ENCODE peak calls at places on chromosomes 3 and 15, in six cellular contexts. R is fibroblast of mammary gland, Q is AG10803, M is ovary, P is NB4, E is GM12865. H is an unnamed sample.

GRCh38 chr3:152460936-152461335 is 192.2 kb downstream of the MBNL1 start:
- DNase-seq in Q (no peak), M (no peak), P (no peak), E (no peak), R (no peak), H (no peak)

GRCh38 chr15:45225506-45226273 is 26.3 kb upstream of the SLC28A2 start:
- DNase-seq in Q (no peak), E (no peak), M (no peak), P (no peak), R (no peak), H (no peak)

GRCh38 chr3:25277503-25277902 is 150.6 kb upstream of the RARB start:
- DNase-seq in Q (no peak), R (no peak), E (no peak), M (no peak), P (no peak), H (no peak)

GRCh38 chr3:63990733-63991132 is 32.6 kb downstream of the PSMD6 start:
- DNase-seq in E (no peak), P (no peak), M (no peak), R (no peak), Q (no peak), H (no peak)

GRCh38 chr3:17430574-17430973 is 311.9 kb downstream of the TBC1D5 start:
- DNase-seq in E (no peak), P (no peak), Q (no peak), M (no peak), R (no peak), H (no peak)

GRCh38 chr3:114154321-114154821 is 24.5 kb downstream of the DRD3 start:
- DNase-seq in M (no peak), P (no peak), R (no peak), E (no peak), Q (no peak), H (no peak)

GRCh38 chr15:92751528-92751927 is 96.0 kb upstream of the FAM174B start:
- DNase-seq in R (no peak), Q (no peak), E (no peak), P (no peak), M (no peak), H (no peak)

GRCh38 chr3:50652709-50653108 is 22.0 kb upstream of the DOCK3 start:
- DNase-seq in M (no peak), E (peak), Q (no peak), P (peak), R (peak), H (no peak)

GRCh38 chr3:184305577-184305976 is 6.5 kb downstream of the PSMD2 start:
- DNase-seq in P (peak), R (peak), Q (peak), M (no peak), E (no peak), H (no peak)

GRCh38 chr3:56792201-56792600 is 9.5 kb downstream of the ARHGEF3 start:
- DNase-seq in P (no peak), M (peak), Q (no peak), E (no peak), R (peak), H (no peak)

GRCh38 chr3:908839-909238 is 184.0 kb upstream of the CNTN6 start:
- DNase-seq in P (peak), M (no peak), R (no peak), E (no peak), Q (no peak), H (no peak)

GRCh38 chr3:194521514-194522260 is 34.9 kb upstream of the ATP13A3 start:
- DNase-seq in M (no peak), R (peak), P (no peak), E (no peak), Q (peak), H (peak)

GRCh38 chr3:10950476-10951294 is 41.9 kb upstream of the SLC6A1 start:
- DNase-seq in M (no peak), E (peak), R (peak), Q (peak), P (peak), H (peak)

GRCh38 chr3:115590873-115591272 is 32.4 kb upstream of the GAP43 start:
- DNase-seq in E (no peak), P (no peak), R (no peak), Q (no peak), M (no peak), H (no peak)

GRCh38 chr15:25408428-25408827 is 30.4 kb downstream of the UBE3A start:
- DNase-seq in M (no peak), P (no peak), R (no peak), E (no peak), Q (no peak), H (no peak)

GRCh38 chr3:129961142-129961541 is 13.4 kb upstream of the TRH start:
- DNase-seq in R (peak), P (peak), Q (peak), M (no peak), E (no peak), H (peak)

GRCh38 chr3:108862865-108863798 is 40.5 kb downstream of the TRAT1 start:
- DNase-seq in P (no peak), R (peak), Q (no peak), E (peak), M (no peak), H (no peak)

GRCh38 chr3:15367059-15367458 is 34.7 kb upstream of the SH3BP5 start:
- DNase-seq in R (no peak), Q (no peak), P (no peak), M (no peak), E (no peak), H (no peak)

GRCh38 chr3:156135921-156136655 is 15.7 kb downstream of the KCNAB1 start:
- DNase-seq in E (peak), M (no peak), R (peak), P (peak), Q (no peak), H (no peak)

GRCh38 chr3:39098473-39099000 is 8.9 kb downstream of the GORASP1 start:
- DNase-seq in Q (no peak), P (no peak), R (no peak), M (no peak), E (no peak), H (no peak)

GRCh38 chr3:131692356-131692755 is 189.6 kb upstream of the MRPL3 start:
- DNase-seq in Q (no peak), R (no peak), M (no peak), P (no peak), E (no peak), H (no peak)

GRCh38 chr3:52385157-52385556 is 59.7 kb downstream of the SEMA3G start:
- DNase-seq in P (peak), E (peak), Q (peak), R (peak), M (no peak), H (peak)

GRCh38 chr15:64229129-64229724 is 66.4 kb upstream of the PPIB start:
- DNase-seq in E (no peak), P (no peak), R (no peak), M (no peak), Q (no peak), H (no peak)

GRCh38 chr15:30041868-30042267 is 40.9 kb upstream of the GOLGA8J start:
- DNase-seq in P (no peak), E (no peak), M (no peak), R (no peak), Q (no peak), H (no peak)

GRCh38 chr3:196837819-196838420 is 29.8 kb upstream of the SENP5 start:
- DNase-seq in P (peak), M (peak), Q (peak), R (peak), E (peak), H (peak)
- TF ChIP-seq CTCF in P (peak), M (no peak), Q (peak), R (peak), E (peak), H (peak)

DNA sequence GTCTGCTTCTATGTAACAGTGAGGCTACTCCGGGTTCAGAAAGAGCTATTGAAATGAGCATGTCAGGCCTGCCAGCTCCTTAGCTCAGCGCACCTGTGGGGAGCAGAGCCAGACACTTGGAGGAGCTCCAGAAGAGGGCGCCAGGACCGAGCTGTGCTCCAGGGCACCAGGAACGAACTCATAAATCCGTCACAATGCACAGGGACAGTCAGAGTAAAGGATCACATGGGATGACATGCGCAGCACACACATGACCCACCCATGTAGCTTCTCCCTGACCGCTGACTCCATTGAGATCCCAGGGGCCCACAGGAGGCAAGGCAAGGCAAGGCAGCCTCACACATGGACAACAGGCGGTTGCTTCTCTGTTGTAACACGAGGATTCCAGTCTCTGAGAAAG is 26.0 kb upstream of the GNB5 start:
- DNase-seq in P (peak), R (no peak), E (peak), Q (no peak), M (no peak), H (no peak)
- TF ChIP-seq CTCF in P (peak), R (no peak), E (peak), Q (no peak), M (no peak), H (no peak)

GRCh38 chr3:71210257-71211002 is 373.1 kb downstream of the FOXP1 start:
- DNase-seq in E (no peak), M (no peak), P (peak), Q (peak), R (peak), H (peak)
- TF ChIP-seq CTCF in E (no peak), M (no peak), P (no peak), Q (peak), R (peak), H (no peak)

DNA sequence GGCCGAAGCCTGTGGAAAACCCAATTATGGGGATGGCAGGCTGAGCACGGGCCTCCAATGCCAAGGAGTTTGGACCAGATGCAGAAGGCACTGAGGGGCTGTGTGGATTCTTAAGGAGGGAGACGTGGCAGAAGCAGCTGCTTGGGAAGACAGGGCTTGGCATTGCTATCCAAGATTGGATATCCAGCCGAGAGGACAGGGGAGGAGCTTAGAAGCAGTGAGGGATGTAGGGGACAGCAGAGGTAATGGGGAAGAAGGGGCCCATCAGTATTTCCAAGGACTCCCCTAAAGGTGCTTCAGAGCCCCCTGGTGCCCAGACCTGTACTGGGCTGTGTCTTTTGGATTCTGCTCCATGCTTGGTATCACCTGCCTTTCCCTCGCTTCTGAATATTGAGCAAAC is 112.8 kb upstream of the TLE3 start:
- DNase-seq in M (no peak), R (no peak), P (no peak), E (peak), Q (no peak), H (no peak)
- TF ChIP-seq CTCF in M (no peak), R (peak), P (no peak), E (no peak), Q (no peak), H (no peak)

DNA sequence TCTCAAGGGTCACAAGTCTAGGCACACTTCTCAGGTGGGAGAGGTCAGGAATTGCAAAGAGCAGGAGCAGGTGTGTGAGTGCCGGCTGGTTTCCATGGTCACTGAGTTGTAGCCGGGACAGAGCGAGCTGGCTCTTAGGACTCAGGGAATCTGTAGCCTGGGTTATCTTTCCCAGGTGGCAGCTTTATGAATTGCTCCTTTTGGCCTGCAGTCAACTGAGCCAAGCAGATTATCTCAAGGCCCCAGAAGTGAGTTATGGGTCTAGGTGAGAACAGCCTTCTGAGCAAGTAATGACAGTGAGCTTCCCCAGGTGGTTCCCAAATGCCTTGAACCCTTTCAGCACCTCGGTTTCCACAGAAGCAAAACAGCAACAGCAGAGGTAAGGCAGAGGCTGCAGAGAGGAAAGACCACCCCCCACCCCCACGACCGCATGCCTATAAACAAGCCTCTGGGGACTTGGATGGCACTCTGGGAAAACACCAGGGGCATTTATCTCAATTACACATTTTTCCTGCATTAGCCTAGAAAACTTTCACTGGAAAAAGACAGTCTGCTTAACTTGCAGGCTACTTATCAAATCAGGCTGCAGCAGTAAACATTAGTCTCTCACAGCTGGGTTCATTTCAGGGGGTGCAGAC is 56.7 kb upstream of the DGKG start:
- DNase-seq in E (no peak), M (no peak), R (peak), P (no peak), Q (no peak), H (no peak)
- TF ChIP-seq CTCF in E (no peak), M (no peak), R (no peak), P (no peak), Q (no peak), H (no peak)

GRCh38 chr15:20271647-20272046 is 270.0 kb downstream of the GOLGA6L6 start:
- DNase-seq in E (no peak), P (no peak), R (no peak), Q (no peak), M (no peak), H (no peak)
- TF ChIP-seq CTCF in E (no peak), P (no peak), R (no peak), Q (no peak), M (no peak), H (no peak)

H was measured in foreskin fibroblast.